ENCODE peak calls at places on chromosome 1, in four cellular contexts. Y is hepatocyte, X is mammary epithelial cell, A is PC-9. G is an unnamed sample. For H3K4me1, the result is how much of the 10 kb centered on the place peaks cover.

GRCh38 chr1:180169641-180170155 is 15.0 kb downstream of the QSOX1 start:
- DNase-seq in A (peak), X (no peak), Y (no peak), G (no peak)

GRCh38 chr1:113223546-113223945 is 150.5 kb downstream of the LRIG2 start:
- DNase-seq in A (no peak), Y (peak), X (no peak), G (peak)

GRCh38 chr1:41728403-41729202 is 190.1 kb downstream of the HIVEP3 start:
- DNase-seq in A (no peak), X (no peak), Y (no peak), G (no peak)

GRCh38 chr1:171670739-171671138 is 18.3 kb upstream of the MYOC start:
- DNase-seq in X (no peak), A (no peak), Y (no peak), G (no peak)

GRCh38 chr1:72845342-72845741 is 563.0 kb upstream of the NEGR1 start:
- DNase-seq in Y (peak), X (peak), A (no peak), G (peak)

GRCh38 chr1:184643661-184644060 is 111.0 kb downstream of the EDEM3 start:
- DNase-seq in Y (no peak), X (no peak), A (no peak), G (peak)

GRCh38 chr1:231162970-231163830 is 1.3 kb downstream of the TRIM67 start:
- DNase-seq in Y (no peak), X (no peak), A (no peak), G (no peak)

GRCh38 chr1:174051956-174052355 is 29.8 kb upstream of the RC3H1 start:
- DNase-seq in X (no peak), A (no peak), Y (no peak), G (peak)

GRCh38 chr1:115987623-115988022 is 11.3 kb downstream of the SLC22A15 start:
- DNase-seq in Y (no peak), A (no peak), X (no peak), G (no peak)

GRCh38 chr1:175540928-175541645 is 202.3 kb downstream of the TNR start:
- DNase-seq in Y (no peak), A (no peak), X (no peak), G (no peak)

GRCh38 chr1:28322209-28322608 is 6.6 kb upstream of the MED18 start:
- DNase-seq in A (no peak), Y (peak), X (no peak), G (no peak)

GRCh38 chr1:66140072-66140471 is 347.4 kb downstream of the PDE4B start:
- DNase-seq in X (no peak), Y (no peak), A (no peak), G (no peak)

GRCh38 chr1:101086783-101087182 is 61.2 kb upstream of the DPH5 start:
- DNase-seq in A (no peak), X (no peak), Y (no peak), G (no peak)

GRCh38 chr1:203318229-203318517 is 12.9 kb downstream of the BTG2 start:
- DNase-seq in Y (no peak), A (no peak), X (no peak), G (no peak)

GRCh38 chr1:219185486-219186117 is 11.9 kb downstream of the LYPLAL1 start:
- DNase-seq in Y (no peak), X (peak), A (no peak), G (no peak)

GRCh38 chr1:229563701-229564100 is 5.2 kb upstream of the ABCB10 start:
- DNase-seq in A (no peak), Y (no peak), X (no peak), G (no peak)

GRCh38 chr1:168179411-168180147 is 817 bp downstream of the TIPRL start:
- DNase-seq in A (no peak), X (peak), Y (peak), G (peak)

GRCh38 chr1:231631717-231632116 is 5.1 kb downstream of the DISC1 start:
- DNase-seq in A (no peak), X (no peak), Y (no peak), G (no peak)

GRCh38 chr1:241589524-241589923 is 50.6 kb downstream of the CHML start:
- DNase-seq in Y (no peak), A (no peak), X (no peak), G (no peak)

GRCh38 chr1:36133484-36133883 is 8.5 kb upstream of the COL8A2 start:
- DNase-seq in A (no peak), Y (peak), X (peak), G (peak)

GRCh38 chr1:156426015-156426414 is 57.0 kb downstream of the RHBG start:
- DNase-seq in X (no peak), A (no peak), Y (no peak), G (no peak)

GRCh38 chr1:115337276-115337632 is 795 bp downstream of the NGF start:
- DNase-seq in A (no peak), Y (no peak), X (no peak), G (no peak)

GRCh38 chr1:154474802-154475201 is 27.2 kb upstream of the TDRD10 start:
- DNase-seq in X (peak), Y (peak), A (peak), G (peak)

DNA sequence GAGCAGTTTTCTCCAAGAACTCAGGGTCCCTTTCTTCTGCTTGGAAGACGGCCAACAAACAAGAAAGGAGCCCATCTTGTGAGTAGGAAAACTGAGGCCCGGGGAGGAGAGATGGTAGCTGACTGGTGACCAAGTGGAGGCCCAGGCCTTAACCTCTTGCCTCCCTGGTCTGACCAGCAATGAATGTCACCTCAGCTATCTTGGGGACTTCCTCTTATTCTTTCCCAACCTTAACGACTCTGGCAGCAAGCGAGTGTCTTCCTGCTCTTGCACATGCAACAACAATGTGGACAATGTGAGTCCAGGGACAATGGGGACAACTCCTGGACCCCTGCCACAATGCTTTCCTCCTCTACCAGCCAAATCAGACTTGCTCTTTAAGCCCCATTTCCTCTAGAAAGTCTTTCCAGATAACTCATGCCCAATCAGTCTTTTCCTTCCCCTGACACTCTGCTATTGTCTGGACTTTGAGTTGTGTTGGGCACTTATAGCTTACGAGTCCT is 12.6 kb downstream of the HSPG2 start:
- DNase-seq in A (peak), X (no peak), Y (peak), G (no peak)
- H3K4me1 ChIP-seq in A (under half), X (under half), Y (half or more), G (under half)

GRCh38 chr1:53603431-53603830 is 135.5 kb downstream of the GLIS1 start:
- DNase-seq in X (no peak), A (no peak), Y (no peak), G (no peak)

GRCh38 chr1:53600486-53600885 is 138.5 kb downstream of the GLIS1 start:
- DNase-seq in Y (no peak), A (no peak), X (no peak), G (no peak)

GRCh38 chr1:53601867-53602266 is 137.1 kb downstream of the GLIS1 start:
- DNase-seq in X (no peak), Y (no peak), A (no peak), G (no peak)

GRCh38 chr1:53601031-53601745 is 137.8 kb downstream of the GLIS1 start:
- DNase-seq in A (no peak), Y (no peak), X (no peak), G (no peak)

DNA sequence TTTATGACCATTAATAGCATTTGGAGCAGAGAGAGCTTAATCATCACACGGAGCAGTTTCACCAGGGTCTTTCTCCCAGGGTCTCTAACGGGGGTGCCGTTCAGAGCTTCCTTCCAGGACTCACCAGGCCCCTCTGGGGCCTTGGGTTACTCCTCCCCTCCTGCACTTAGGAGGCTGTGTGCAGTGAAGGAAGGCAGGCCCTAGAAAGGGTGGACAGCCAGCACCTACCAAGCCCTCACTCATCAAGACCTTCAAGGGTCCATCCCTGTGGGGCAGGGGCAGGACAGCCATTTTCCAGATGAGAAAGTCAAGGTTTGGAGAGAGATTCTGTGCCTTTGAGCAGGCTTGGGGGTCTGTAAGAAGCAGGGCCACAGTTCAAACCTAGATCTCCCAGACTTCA is 136.6 kb downstream of the GLIS1 start:
- DNase-seq in X (no peak), A (no peak), Y (no peak), G (no peak)
- H3K4me2 ChIP-seq in X (no peak), A (no peak), Y (no peak), G (no peak)

GRCh38 chr1:82390627-82391026 is 589.9 kb downstream of the ADGRL2 start:
- DNase-seq in A (no peak), X (no peak), Y (no peak), G (no peak)

GRCh38 chr1:82391712-82392111 is 591.0 kb downstream of the ADGRL2 start:
- DNase-seq in A (no peak), Y (no peak), X (no peak), G (no peak)

GRCh38 chr1:82395450-82395849 is 594.7 kb downstream of the ADGRL2 start:
- DNase-seq in X (no peak), A (no peak), Y (no peak), G (no peak)

GRCh38 chr1:82392513-82392912 is 591.8 kb downstream of the ADGRL2 start:
- DNase-seq in Y (no peak), X (peak), A (no peak), G (peak)

DNA sequence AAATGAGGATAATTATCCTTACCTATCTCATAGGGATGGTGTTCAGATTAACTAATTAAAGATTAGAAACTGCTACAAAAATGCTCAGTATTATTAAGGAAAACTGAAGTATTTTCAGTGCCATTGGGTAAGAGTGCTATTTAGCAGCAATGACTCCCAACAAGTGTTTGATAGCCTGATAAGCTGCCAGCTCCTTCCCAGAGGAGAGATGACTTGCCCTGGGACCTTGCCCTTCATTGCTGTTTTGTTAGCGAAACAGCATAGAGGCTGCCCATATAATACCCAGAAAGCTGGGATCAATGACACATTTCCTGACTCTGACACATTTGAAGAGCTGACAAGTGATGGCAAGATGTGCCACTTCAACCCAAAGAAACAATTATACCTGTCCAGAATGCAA is 592.2 kb downstream of the ADGRL2 start:
- DNase-seq in A (no peak), X (no peak), Y (no peak), G (peak)
- TF ChIP-seq EZH2 in A (no peak), X (no peak), Y (no peak), G (no peak)

GRCh38 chr1:24949331-24949881 is 19.3 kb upstream of the RUNX3 start:
- DNase-seq in Y (no peak), A (no peak), X (peak), G (peak)
- H3K4me1 ChIP-seq in Y (under half), A (under half), X (under half), G (under half)

G was measured in astrocyte.